ENCODE peak calls at places on chromosomes 3 and 15, in four cellular contexts. H is upper lobe of right lung, N is vagina, W is SK-N-SH. A is an unnamed sample. For H3K4me1 and H3K27me3, the result is how much of the 10 kb centered on the place peaks cover.

GRCh38 chr3:60010778-60011177 is 961.0 kb upstream of the CFAP20DC start:
- DNase-seq in W (no peak), N (no peak), H (no peak), A (no peak)

GRCh38 chr3:180590396-180590795 is 11.6 kb upstream of the TTC14 start:
- DNase-seq in W (no peak), N (no peak), H (no peak), A (no peak)

GRCh38 chr3:48440590-48440958 is 517 bp downstream of the TMA7 start:
- DNase-seq in W (peak), N (no peak), H (no peak), A (no peak)

GRCh38 chr3:197589545-197589944 is 33.8 kb upstream of the BDH1 start:
- DNase-seq in N (no peak), W (no peak), H (no peak), A (no peak)

GRCh38 chr3:94159062-94159726 is 96.3 kb downstream of the NSUN3 start:
- DNase-seq in W (no peak), N (no peak), H (no peak), A (peak)

GRCh38 chr3:126480864-126481263 is 5.2 kb upstream of the ZXDC start:
- DNase-seq in H (no peak), N (no peak), W (no peak), A (no peak)

GRCh38 chr3:16824085-16824696 is 60.6 kb upstream of the PLCL2 start:
- DNase-seq in H (no peak), W (no peak), N (peak), A (no peak)

GRCh38 chr3:60660026-60660425 is 591.2 kb downstream of the FHIT start:
- DNase-seq in W (no peak), H (no peak), N (no peak), A (no peak)

GRCh38 chr3:65778966-65779365 is 259.8 kb downstream of the MAGI1 start:
- DNase-seq in N (no peak), W (no peak), H (no peak), A (no peak)

GRCh38 chr15:78340243-78341056 is at the start of gene CRABP1:
- DNase-seq in N (no peak), W (peak), H (no peak), A (peak)

GRCh38 chr15:33131880-33132279 is 62.6 kb downstream of the FMN1 start:
- DNase-seq in N (no peak), W (no peak), H (no peak), A (no peak)

GRCh38 chr15:77021803-77022381 is 27.0 kb downstream of the PSTPIP1 start:
- DNase-seq in H (peak), W (no peak), N (no peak), A (no peak)

GRCh38 chr3:108818404-108818803 is 4.2 kb upstream of the TRAT1 start:
- DNase-seq in N (no peak), H (no peak), W (peak), A (peak)

GRCh38 chr3:133895208-133896001 is at the start of gene RAB6B:
- DNase-seq in N (no peak), H (peak), W (peak), A (peak)

GRCh38 chr3:135007622-135008021 is 212.6 kb downstream of the EPHB1 start:
- DNase-seq in W (no peak), H (no peak), N (no peak), A (no peak)

GRCh38 chr3:52053307-52054304 is 2.8 kb downstream of the DUSP7 start:
- DNase-seq in N (peak), H (peak), W (no peak), A (no peak)

GRCh38 chr3:64143399-64144130 is 81.7 kb downstream of the PRICKLE2 start:
- DNase-seq in W (no peak), N (no peak), H (no peak), A (peak)

GRCh38 chr15:89381888-89382287 is 47.3 kb upstream of the POLG start:
- DNase-seq in H (no peak), N (no peak), W (no peak), A (no peak)

DNA sequence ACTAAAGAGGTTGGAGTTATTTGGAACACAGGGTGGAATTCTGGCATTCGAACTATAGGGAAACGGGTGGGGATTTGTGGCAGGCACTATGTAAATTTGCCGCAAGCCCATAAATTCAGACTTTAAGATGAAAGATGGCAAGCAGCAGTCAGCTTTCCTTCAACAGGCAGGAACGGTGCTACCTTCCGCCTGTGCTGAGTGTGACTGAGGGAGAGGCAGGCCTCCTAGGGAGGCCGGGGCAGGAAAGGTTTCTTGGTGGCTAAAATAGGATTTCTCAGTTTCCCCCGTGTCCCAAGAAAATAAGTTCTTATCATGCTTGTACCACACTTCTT is 12.5 kb downstream of the FLNB start:
- DNase-seq in W (no peak), N (no peak), H (no peak), A (no peak)
- H3K4me1 ChIP-seq in W (under half), N (half or more), H (under half), A (under half)

GRCh38 chr3:152267319-152267689 is 1.4 kb upstream of the MBNL1 start:
- DNase-seq in H (no peak), N (no peak), W (no peak), A (no peak)
- H3K4me3 ChIP-seq in H (peak), N (peak), W (no peak), A (no peak)

DNA sequence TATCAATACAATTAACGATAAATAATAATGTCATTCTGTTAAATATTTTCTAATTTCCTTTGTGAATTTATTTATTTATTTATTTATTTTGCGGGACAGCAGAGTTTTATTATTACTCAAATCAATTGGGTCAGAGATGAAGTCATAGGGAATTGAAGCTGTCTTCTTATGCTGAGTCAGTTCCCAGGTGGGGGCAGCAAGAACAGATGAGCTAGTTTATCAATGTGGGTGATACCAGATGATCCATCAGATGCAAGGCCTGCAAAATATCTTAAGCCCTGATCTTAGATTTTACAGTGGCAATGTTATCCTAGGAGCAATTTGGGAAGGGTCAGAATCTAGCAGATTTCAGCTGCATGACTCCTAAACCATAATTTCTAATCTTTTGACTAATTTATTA is 1050.3 kb downstream of the OTOL1 start:
- DNase-seq in W (no peak), N (no peak), H (no peak), A (no peak)
- H3K27me3 ChIP-seq in W (under half), N (under half), H (under half), A (under half)

GRCh38 chr3:129061888-129062834 is 1.6 kb downstream of the GP9 start:
- DNase-seq in N (no peak), H (no peak), W (peak), A (peak)

GRCh38 chr3:129063091-129063640 is 2.6 kb downstream of the GP9 start:
- DNase-seq in W (no peak), H (no peak), N (no peak), A (no peak)

GRCh38 chr3:129065727-129066087 is 5.1 kb downstream of the GP9 start:
- DNase-seq in W (no peak), H (no peak), N (no peak), A (no peak)

GRCh38 chr3:129063841-129064482 is 3.4 kb downstream of the GP9 start:
- DNase-seq in W (no peak), N (no peak), H (no peak), A (no peak)

DNA sequence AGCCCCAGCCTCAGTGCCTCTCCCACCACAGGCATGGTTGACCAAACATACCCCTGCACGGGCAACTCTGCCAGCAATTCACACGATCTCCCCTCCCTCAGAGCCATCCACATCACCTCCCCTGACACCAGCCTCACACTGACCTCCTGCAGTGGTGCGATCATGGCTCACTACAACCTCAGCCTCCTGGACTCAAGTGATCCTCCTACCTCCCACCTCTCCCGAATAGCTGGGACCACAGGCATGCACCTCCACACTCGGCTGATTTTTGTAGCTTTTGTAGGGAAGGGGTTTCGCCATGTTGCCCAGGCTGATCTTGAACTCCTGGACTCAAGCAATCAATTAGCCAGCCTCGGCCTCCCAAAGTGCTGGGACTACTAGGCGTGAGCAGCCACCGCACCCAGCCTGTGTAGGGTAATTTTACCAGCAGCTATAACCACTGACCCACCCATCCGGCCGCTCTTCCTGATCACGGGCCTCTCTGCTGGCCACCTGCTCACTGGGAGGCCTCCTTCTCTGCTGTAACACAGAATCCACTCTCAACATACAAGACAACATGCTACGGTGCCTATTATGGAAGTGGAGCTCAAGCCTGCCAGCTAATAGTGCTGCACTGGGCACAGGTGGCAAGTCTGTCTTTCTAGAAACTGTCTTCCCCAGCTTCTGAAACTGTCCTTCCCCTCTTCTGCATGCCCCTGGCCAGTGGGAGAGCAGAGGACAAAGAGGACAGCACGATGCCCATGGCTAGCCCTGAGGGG is 4.6 kb downstream of the GP9 start:
- DNase-seq in H (no peak), N (no peak), W (no peak), A (no peak)
- H3K4me1 ChIP-seq in H (under half), N (under half), W (under half), A (under half)

DNA sequence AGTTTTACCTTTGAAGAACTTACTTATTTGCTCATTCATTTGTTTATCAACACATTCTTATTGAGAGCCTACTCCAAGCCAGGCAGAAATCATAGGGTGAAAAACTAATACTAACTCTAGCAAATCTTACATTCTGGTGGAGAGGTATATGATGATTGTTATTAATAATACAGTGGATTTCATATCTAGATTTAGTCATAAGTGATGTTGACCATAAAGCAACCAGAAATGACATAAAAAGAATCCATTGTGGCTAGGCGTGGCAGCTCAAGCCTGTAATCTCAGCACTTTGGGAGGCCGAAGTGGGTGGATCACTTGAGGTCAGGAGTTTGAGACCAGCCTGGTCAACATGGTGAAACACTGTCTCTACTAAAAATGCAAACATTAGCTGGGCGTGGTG is 26.2 kb upstream of the IL20RB start:
- DNase-seq in H (no peak), N (no peak), W (no peak), A (no peak)
- H3K4me3 ChIP-seq in H (peak), N (no peak), W (no peak), A (no peak)

GRCh38 chr15:60001642-60002527 is 2.2 kb upstream of the FOXB1 start:
- DNase-seq in W (peak), N (no peak), H (no peak), A (no peak)
- H3K27me3 ChIP-seq in W (half or more), N (under half), H (half or more), A (half or more)

A was measured in BE2C.